ENCODE peak calls at places on chromosomes 3 and 15, in four cellular contexts. S is endothelial cell; Y is CD4-positive, alpha-beta T cell; N is cardiac fibroblast. G is an unnamed sample.
A peak's percentile ranks its signal among the peaks of the same experiment; 100 is the strongest.

GRCh38 chr3:196268270-196269163 is 19.0 kb downstream of the PCYT1A start:
- DNase-seq in Y (no peak), N (peak; percentile 74), S (no peak), G (no peak)

GRCh38 chr3:149393355-149394165 is 16.1 kb upstream of the TM4SF1 start:
- DNase-seq in N (peak; percentile 87), Y (no peak), S (peak; percentile 70), G (no peak)

GRCh38 chr15:50181206-50181982 is 602 bp upstream of the SLC27A2 start:
- DNase-seq in N (no peak), Y (no peak), S (no peak), G (no peak)

GRCh38 chr3:23219552-23219951 is 16.4 kb downstream of the UBE2E2 start:
- DNase-seq in Y (no peak), N (no peak), S (no peak), G (no peak)

GRCh38 chr3:175585898-175586297 is 726.8 kb downstream of the NAALADL2 start:
- DNase-seq in Y (no peak), S (no peak), N (peak; percentile 14), G (no peak)

GRCh38 chr3:170485696-170486095 is 67.0 kb downstream of the CLDN11 start:
- DNase-seq in S (no peak), Y (no peak), N (no peak), G (no peak)

GRCh38 chr15:50003786-50004334 is 115.2 kb downstream of the ATP8B4 start:
- DNase-seq in N (peak; percentile 95), S (peak; percentile 89), Y (peak; percentile 22), G (peak; percentile 76)

GRCh38 chr3:113193298-113193697 is 18.1 kb upstream of the BOC start:
- DNase-seq in N (peak; percentile 30), Y (no peak), S (no peak), G (no peak)

GRCh38 chr15:59594493-59594942 is 17.1 kb upstream of the GCNT3 start:
- DNase-seq in N (peak; percentile 64), Y (no peak), S (no peak), G (no peak)

GRCh38 chr15:95405447-95405846 is 925.1 kb upstream of the NR2F2 start:
- DNase-seq in Y (no peak), N (peak; percentile 58), S (no peak), G (no peak)

GRCh38 chr3:48273594-48274211 is 32.8 kb downstream of the ZNF589 start:
- DNase-seq in N (peak; percentile 74), Y (peak; percentile 38), S (peak; percentile 68), G (peak; percentile 25)

GRCh38 chr3:172517859-172518466 is 5.3 kb downstream of the TNFSF10 start:
- DNase-seq in Y (no peak), S (no peak), N (no peak), G (no peak)

GRCh38 chr15:51758645-51759044 is 7.2 kb downstream of the TMOD2 start:
- DNase-seq in N (peak; percentile 82), S (no peak), Y (no peak), G (peak; percentile 51)

GRCh38 chr3:70854108-70854507 is 541.7 kb upstream of the MDFIC2 start:
- DNase-seq in S (no peak), N (peak; percentile 29), Y (no peak), G (no peak)

DNA sequence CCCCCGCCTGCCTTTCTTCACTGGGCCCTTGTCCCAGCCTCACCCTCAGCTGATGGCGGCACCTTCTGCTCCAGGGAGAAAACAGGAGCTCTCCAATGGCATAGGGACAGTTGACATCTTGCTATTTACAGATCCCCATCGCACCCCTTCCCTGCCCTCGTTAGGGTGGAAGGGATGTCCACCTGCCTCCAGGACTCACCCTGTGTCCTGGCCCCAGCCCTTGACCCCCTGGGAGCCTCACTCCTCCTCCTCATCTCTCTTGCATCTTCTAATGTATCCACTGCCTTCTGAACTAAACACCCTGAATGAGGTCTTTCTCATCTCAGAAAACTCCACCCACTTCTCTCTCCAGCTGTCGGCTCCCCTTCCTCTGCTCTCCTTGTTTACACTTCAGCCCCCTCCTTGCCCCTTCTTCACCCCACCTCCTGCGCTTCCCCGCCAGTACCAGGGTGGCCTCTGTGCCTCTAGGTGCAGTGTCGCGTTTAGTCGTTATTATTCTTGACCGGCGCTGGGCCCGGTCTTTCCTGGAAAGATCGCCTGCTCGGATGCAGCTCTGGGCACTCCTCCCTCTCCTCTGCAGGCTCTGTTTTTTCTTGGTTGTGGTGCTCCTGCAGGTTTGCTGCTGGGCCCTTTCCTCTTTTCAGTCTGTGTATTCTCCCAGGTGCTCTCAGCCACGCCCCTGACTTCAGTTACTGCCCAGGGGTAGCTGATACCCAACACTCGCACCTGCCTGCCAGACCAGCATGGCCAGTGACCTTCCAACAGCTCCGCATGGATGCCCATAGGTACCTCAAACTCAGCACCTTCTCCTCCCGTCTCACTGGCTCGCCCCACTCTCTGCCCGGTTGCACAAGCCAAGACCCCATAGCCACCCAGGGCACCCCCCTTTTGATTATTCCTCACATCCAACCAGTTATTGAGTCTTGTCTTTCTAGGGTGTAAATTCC is 42.9 kb downstream of the PML start:
- DNase-seq in N (no peak), Y (no peak), S (no peak), G (no peak)
- TF ChIP-seq CTCF in N (no peak), Y (no peak), S (no peak), G (no peak)

DNA sequence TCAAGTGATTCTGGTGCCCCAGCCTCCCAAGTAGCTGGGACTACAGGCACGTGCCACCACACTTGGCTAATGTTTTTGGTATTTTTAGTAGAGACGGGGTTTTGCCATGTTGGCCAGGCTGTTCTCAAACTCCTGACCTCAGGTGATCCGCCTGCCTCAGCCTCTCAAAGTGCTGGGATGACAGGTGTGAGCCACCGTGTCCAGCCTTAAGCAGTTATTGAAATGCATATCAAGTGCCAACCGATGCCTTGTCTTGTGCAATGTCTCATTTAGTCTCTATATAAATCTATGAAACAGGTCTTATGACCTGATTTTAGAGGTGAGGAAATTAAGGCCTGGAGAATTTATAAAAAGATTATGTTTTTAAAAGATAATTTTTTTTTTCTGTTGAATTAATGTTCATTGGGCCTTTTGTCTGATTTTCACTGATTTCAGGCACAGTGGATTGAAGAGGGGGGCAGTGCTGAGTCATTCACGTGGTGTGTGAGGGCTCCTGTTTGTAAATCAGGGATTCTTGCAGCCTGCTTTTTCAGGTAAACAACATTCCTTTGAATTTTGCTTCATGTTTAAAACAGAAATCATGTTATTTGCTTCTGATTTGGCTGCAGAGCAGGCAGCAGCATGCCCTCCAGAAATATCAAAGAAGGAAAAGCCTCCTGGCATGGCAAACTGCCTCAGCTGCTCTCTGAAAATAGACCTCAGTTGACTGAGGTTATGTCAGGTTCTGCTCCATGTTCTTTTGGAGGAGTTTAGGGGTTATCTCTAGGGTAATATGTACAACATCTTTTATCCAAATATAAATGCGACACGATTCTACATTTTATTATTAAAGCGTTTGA is 407.0 kb upstream of the RGMA start:
- DNase-seq in Y (no peak), S (no peak), N (no peak), G (no peak)
- TF ChIP-seq CTCF in Y (no peak), S (no peak), N (no peak), G (no peak)

DNA sequence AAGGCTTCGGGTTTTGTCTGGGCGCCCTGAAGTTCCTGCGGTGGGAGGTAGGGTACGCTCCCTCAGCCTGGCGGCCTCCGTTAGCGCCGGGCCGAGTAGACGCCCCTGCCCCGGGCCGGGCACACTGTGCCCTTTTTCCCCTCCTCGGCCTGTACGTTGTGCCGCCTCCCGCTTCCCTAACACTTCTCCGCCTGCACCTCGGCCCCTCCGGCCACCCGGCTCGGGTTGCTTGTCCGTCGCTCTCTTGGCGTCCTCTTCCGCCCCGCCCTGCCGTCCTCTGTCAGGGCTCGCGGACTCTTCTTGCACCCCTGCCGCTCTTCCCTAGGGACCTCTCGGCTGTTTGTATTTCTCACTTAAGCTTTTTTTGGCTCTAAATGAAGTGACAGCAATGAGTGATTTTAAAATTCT is 384 bp downstream of the KNL1 start:
- DNase-seq in N (peak; percentile 46), Y (no peak), S (peak; percentile 65), G (no peak)
- TF ChIP-seq CTCF in N (peak; percentile 45), Y (no peak), S (no peak), G (no peak)

GRCh38 chr3:180882115-180882514 is 30.4 kb upstream of the FXR1 start:
- DNase-seq in S (no peak), N (no peak), Y (no peak), G (no peak)

DNA sequence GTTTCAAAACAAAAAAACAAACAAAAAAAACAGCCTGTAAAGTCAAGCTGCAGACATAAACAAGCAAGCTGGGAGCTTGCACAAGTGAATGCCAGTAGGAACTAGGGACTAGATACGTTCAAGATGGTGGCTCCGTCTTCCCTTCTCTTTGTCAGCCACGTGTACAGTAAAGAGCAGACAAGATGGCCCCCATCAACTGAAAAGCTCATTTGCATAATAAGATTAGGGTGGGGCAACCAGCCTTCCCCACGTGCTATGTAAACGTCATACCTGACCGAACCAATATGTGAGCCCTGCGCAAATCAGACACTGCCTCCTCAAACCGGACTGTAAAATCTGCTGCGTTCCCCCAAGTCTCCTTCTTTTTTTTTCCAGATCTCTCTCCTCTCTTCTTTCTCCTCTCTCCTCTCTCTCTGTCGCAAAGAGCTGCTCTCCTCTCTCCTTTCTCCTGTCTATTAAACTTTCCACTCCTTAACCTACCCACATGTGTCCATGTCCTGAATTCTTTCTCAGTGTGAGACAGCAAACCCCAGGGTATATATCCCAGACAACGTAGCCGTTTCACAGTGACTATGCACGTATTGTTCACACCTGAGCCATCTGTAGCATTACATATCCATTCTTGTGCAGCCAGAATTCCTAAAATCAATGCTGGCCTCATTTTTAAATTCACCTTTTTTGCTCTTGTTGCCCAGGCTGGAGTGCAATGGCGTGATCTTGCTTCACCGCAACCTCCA is 31.2 kb upstream of the FXR1 start:
- DNase-seq in N (no peak), S (no peak), Y (no peak), G (no peak)
- TF ChIP-seq CTCF in N (no peak), S (no peak), Y (no peak), G (no peak)

DNA sequence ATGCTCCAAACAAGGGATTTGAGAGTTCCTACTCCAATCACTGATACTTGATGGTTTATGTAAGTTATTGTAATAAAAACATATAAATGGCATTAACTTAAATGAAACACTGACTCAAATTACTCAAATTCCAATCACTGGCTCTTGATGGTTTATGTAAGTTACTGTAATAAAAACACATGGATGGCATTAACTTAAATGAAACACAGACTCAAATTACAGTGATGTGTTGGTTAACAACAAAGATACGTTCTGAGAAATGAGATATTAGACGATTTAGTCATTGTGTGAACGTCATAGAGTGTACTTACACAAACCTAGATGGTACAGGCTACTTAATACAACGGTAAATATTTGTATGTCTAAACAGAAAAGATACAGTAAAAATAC is 6.6 kb downstream of the MOBP start:
- DNase-seq in S (no peak), Y (no peak), N (no peak), G (no peak)
- TF ChIP-seq CTCF in S (no peak), Y (no peak), N (no peak), G (no peak)

GRCh38 chr15:88098317-88098716 is 158.2 kb downstream of the NTRK3 start:
- DNase-seq in N (no peak), Y (no peak), S (no peak), G (no peak)
- TF ChIP-seq CTCF in N (no peak), Y (no peak), S (no peak), G (no peak)

GRCh38 chr3:10757021-10757820 is 58.8 kb upstream of the SLC6A11 start:
- DNase-seq in N (no peak), S (no peak), Y (no peak), G (no peak)
- TF ChIP-seq CTCF in N (no peak), S (no peak), Y (no peak), G (no peak)

GRCh38 chr15:100207053-100207452 is 134.7 kb downstream of the ADAMTS17 start:
- DNase-seq in S (no peak), N (no peak), Y (no peak), G (no peak)
- TF ChIP-seq CTCF in S (no peak), N (no peak), Y (no peak), G (no peak)